ENCODE peak calls at places on chromosomes 7 and 10, in nine cellular contexts. Z is amniotic epithelial cell; O is cerebellum; W is sciatic nerve; T is HCT116; C is activated CD4-positive, alpha-beta T cell treated with anti-CD3 and anti-CD28 coated beads, Interleukin-2, amount 10 ng/mL, durations not matched to agents 7 days and 5 days; B is NB4; A is activated CD8-positive, alpha-beta memory T cell treated with anti-CD3 and anti-CD28 coated beads for 4 hours; X is fibroblast of mammary gland. E is an unnamed sample.

GRCh38 chr10:100182908-100183307 is 2.9 kb downstream of the ERLIN1 start:
- DNase-seq in Z (no peak), C (no peak), W (no peak), B (no peak), X (no peak), O (no peak), A (no peak), T (no peak), E (no peak)

GRCh38 chr10:78779339-78779955 is 289.3 kb upstream of the ZMIZ1 start:
- DNase-seq in W (peak; percentile 35), T (no peak), B (no peak), C (no peak), Z (no peak), X (no peak), O (no peak), A (no peak), E (no peak)

GRCh38 chr10:129057856-129058663 is 409.0 kb upstream of the MGMT start:
- DNase-seq in A (peak; percentile 28), O (no peak), T (no peak), B (peak; percentile 32), C (peak; percentile 80), Z (no peak), X (no peak), W (no peak), E (no peak)

GRCh38 chr10:128474571-128474970 is 348.3 kb upstream of the MKI67 start:
- DNase-seq in A (no peak), B (no peak), W (no peak), Z (no peak), C (no peak), O (no peak), T (no peak), X (no peak), E (no peak)

GRCh38 chr10:28411648-28412047 is 108.8 kb upstream of the MPP7 start:
- DNase-seq in W (no peak), O (no peak), C (peak; percentile 18), Z (no peak), B (no peak), T (no peak), A (no peak), X (peak; percentile 37), E (no peak)

GRCh38 chr10:26733750-26734568 is 36.5 kb downstream of the PDSS1 start:
- DNase-seq in Z (no peak), B (no peak), X (no peak), W (no peak), T (no peak), A (no peak), C (no peak), O (peak; percentile 18), E (no peak)

GRCh38 chr7:43585521-43585920 is 2.6 kb downstream of the STK17A start:
- DNase-seq in B (peak; percentile 74), X (peak; percentile 82), A (no peak), T (no peak), C (no peak), W (no peak), Z (peak; percentile 93), O (no peak), E (no peak)

GRCh38 chr7:35754741-35755140 is 46.1 kb upstream of the SEPTIN7 start:
- DNase-seq in T (no peak), Z (peak; percentile 80), W (no peak), A (no peak), B (peak; percentile 39), C (no peak), X (peak; percentile 22), O (no peak), E (no peak)

GRCh38 chr7:74371381-74372059 is 82.2 kb upstream of the GTF2IRD1 start:
- DNase-seq in T (peak; percentile 7), C (no peak), O (no peak), X (no peak), B (no peak), W (no peak), A (no peak), Z (peak; percentile 14), E (no peak)

GRCh38 chr7:16915405-16915804 is 33.6 kb upstream of the AGR3 start:
- DNase-seq in A (no peak), Z (peak; percentile 95), C (no peak), T (peak; percentile 3), B (no peak), X (peak; percentile 93), O (no peak), W (no peak), E (no peak)

GRCh38 chr10:73889014-73889413 is 14.7 kb upstream of the CAMK2G start:
- DNase-seq in B (peak; percentile 94), W (peak; percentile 69), O (no peak), T (peak; percentile 63), X (peak; percentile 81), C (no peak), A (no peak), Z (peak; percentile 59), E (peak; percentile 15)

GRCh38 chr10:6333086-6333485 is 130.4 kb downstream of the PFKFB3 start:
- DNase-seq in A (no peak), Z (no peak), C (no peak), O (no peak), T (no peak), X (no peak), B (no peak), W (no peak), E (no peak)

GRCh38 chr10:80405636-80406035 is 2.7 kb upstream of the PRXL2A start:
- DNase-seq in T (no peak), B (no peak), Z (no peak), O (no peak), C (no peak), A (no peak), W (no peak), X (no peak), E (no peak)

GRCh38 chr10:92544296-92544695 is 29.6 kb downstream of the IDE start:
- DNase-seq in B (peak; percentile 89), T (no peak), X (no peak), A (no peak), C (peak; percentile 16), W (no peak), O (no peak), Z (peak; percentile 65), E (no peak)